ENCODE peak calls at places on chromosomes 13 and 19, in eight cellular contexts. R, O, Y, J, D, P, S and T are unnamed samples. For H3K4me1, the result is how much of the 10 kb centered on the place peaks cover.

GRCh38 chr13:113034451-113035208 is 65.6 kb downstream of the MCF2L start:
- DNase-seq in R (peak), O (peak), Y (no peak), J (peak), D (peak), P (no peak), S (no peak), T (peak)

GRCh38 chr19:46232938-46233621 is 3.5 kb downstream of the IGFL1 start:
- DNase-seq in R (no peak), O (no peak), Y (no peak), J (no peak), D (no peak), P (no peak), S (no peak), T (no peak)

GRCh38 chr13:80131204-80131603 is 209.7 kb downstream of the SPRY2 start:
- DNase-seq in R (peak), O (peak), Y (no peak), J (peak), D (peak), P (no peak), S (peak), T (peak)

GRCh38 chr19:2276429-2276989 is 5.5 kb downstream of the PEAK3 start:
- DNase-seq in R (no peak), O (no peak), Y (no peak), J (no peak), D (no peak), P (no peak), S (no peak), T (no peak)

GRCh38 chr19:10552596-10553053 is 8.9 kb downstream of the ATG4D start:
- DNase-seq in R (no peak), O (no peak), Y (no peak), J (peak), D (no peak), P (no peak), S (no peak), T (no peak)

GRCh38 chr13:113997845-113998751 is 24.2 kb upstream of the C13orf46 start:
- DNase-seq in R (peak), O (no peak), Y (no peak), J (peak), D (peak), P (no peak), S (peak), T (peak)

GRCh38 chr19:29457413-29457812 is 68.4 kb upstream of the VSTM2B start:
- DNase-seq in R (no peak), O (no peak), Y (no peak), J (no peak), D (no peak), P (no peak), S (no peak), T (no peak)

GRCh38 chr19:16041571-16042386 is 34.5 kb upstream of the TPM4 start:
- DNase-seq in R (peak), O (peak), Y (no peak), J (peak), D (peak), P (peak), S (peak), T (peak)

GRCh38 chr19:22625266-22626035 is 8.7 kb upstream of the ZNF492 start:
- DNase-seq in R (no peak), O (no peak), Y (no peak), J (no peak), D (no peak), P (no peak), S (no peak), T (no peak)

GRCh38 chr13:27007166-27007565 is 164.4 kb downstream of the USP12 start:
- DNase-seq in R (no peak), O (no peak), Y (no peak), J (peak), D (no peak), P (no peak), S (no peak), T (no peak)

GRCh38 chr19:38676023-38676877 is 28.8 kb downstream of the ACTN4 start:
- DNase-seq in R (no peak), O (no peak), Y (no peak), J (no peak), D (peak), P (no peak), S (peak), T (no peak)

GRCh38 chr19:32824136-32824835 is 45.3 kb downstream of the SLC7A9 start:
- DNase-seq in R (no peak), O (no peak), Y (no peak), J (no peak), D (no peak), P (no peak), S (no peak), T (no peak)

GRCh38 chr13:80339841-80340642 is 884 bp downstream of the SPRY2 start:
- DNase-seq in R (peak), O (peak), Y (no peak), J (peak), D (peak), P (no peak), S (peak), T (peak)

GRCh38 chr13:43006893-43007631 is 15.0 kb upstream of the EPSTI1 start:
- DNase-seq in R (no peak), O (no peak), Y (no peak), J (no peak), D (peak), P (no peak), S (no peak), T (no peak)

GRCh38 chr19:39563408-39563807 is 23.4 kb upstream of the EID2 start:
- DNase-seq in R (no peak), O (no peak), Y (no peak), J (no peak), D (peak), P (no peak), S (no peak), T (no peak)

GRCh38 chr13:107373551-107373950 is 805.6 kb upstream of the ARGLU1 start:
- DNase-seq in R (no peak), O (no peak), Y (no peak), J (no peak), D (peak), P (no peak), S (no peak), T (no peak)

GRCh38 chr13:28579334-28579733 is 79.6 kb upstream of the POMP start:
- DNase-seq in R (no peak), O (no peak), Y (no peak), J (no peak), D (no peak), P (no peak), S (no peak), T (no peak)

GRCh38 chr13:35039012-35039411 is 96.9 kb downstream of the NBEA start:
- DNase-seq in R (no peak), O (no peak), Y (no peak), J (no peak), D (no peak), P (no peak), S (no peak), T (no peak)

GRCh38 chr13:92074658-92075057 is 676.2 kb downstream of the GPC5 start:
- DNase-seq in R (no peak), O (no peak), Y (no peak), J (no peak), D (no peak), P (no peak), S (no peak), T (no peak)

GRCh38 chr13:34044660-34045080 is 226.7 kb downstream of the RFC3 start:
- DNase-seq in R (no peak), O (no peak), Y (peak), J (no peak), D (peak), P (no peak), S (no peak), T (no peak)

GRCh38 chr13:112072531-112073244 is 5.7 kb downstream of the SOX1 start:
- DNase-seq in R (no peak), O (no peak), Y (no peak), J (no peak), D (no peak), P (no peak), S (no peak), T (no peak)

GRCh38 chr19:35509018-35509652 is 4.3 kb downstream of the DMKN start:
- DNase-seq in R (no peak), O (no peak), Y (no peak), J (peak), D (no peak), P (peak), S (no peak), T (no peak)

GRCh38 chr13:30711375-30711774 is 24.0 kb upstream of the ALOX5AP start:
- DNase-seq in R (no peak), O (no peak), Y (no peak), J (no peak), D (peak), P (no peak), S (no peak), T (no peak)

GRCh38 chr13:26987614-26988013 is 184.0 kb downstream of the USP12 start:
- DNase-seq in R (no peak), O (no peak), Y (no peak), J (no peak), D (no peak), P (no peak), S (no peak), T (no peak)

GRCh38 chr19:47720669-47721068 is 7.4 kb downstream of the EHD2 start:
- DNase-seq in R (no peak), O (no peak), Y (no peak), J (no peak), D (no peak), P (no peak), S (no peak), T (no peak)

GRCh38 chr19:4266253-4267000 is 12.6 kb upstream of the SHD start:
- DNase-seq in R (no peak), O (no peak), Y (no peak), J (no peak), D (no peak), P (no peak), S (no peak), T (no peak)

GRCh38 chr13:71797487-71797886 is 69.5 kb downstream of the DACH1 start:
- DNase-seq in R (no peak), O (no peak), Y (no peak), J (no peak), D (no peak), P (no peak), S (no peak), T (no peak)

GRCh38 chr13:35499131-35500051 is 22.9 kb upstream of the MAB21L1 start:
- DNase-seq in R (no peak), O (no peak), Y (no peak), J (no peak), D (no peak), P (no peak), S (no peak), T (peak)

GRCh38 chr19:55300821-55301458 is 17.1 kb downstream of the BRSK1 start:
- DNase-seq in R (peak), O (no peak), Y (no peak), J (no peak), D (no peak), P (no peak), S (no peak), T (no peak)

GRCh38 chr13:99661791-99662190 is 160.5 kb downstream of the TM9SF2 start:
- DNase-seq in R (no peak), O (no peak), Y (no peak), J (no peak), D (no peak), P (no peak), S (no peak), T (no peak)

GRCh38 chr13:99663908-99664307 is 162.6 kb downstream of the TM9SF2 start:
- DNase-seq in R (no peak), O (no peak), Y (no peak), J (no peak), D (no peak), P (no peak), S (no peak), T (no peak)

GRCh38 chr13:99662678-99663077 is 161.4 kb downstream of the TM9SF2 start:
- DNase-seq in R (no peak), O (no peak), Y (no peak), J (no peak), D (no peak), P (no peak), S (no peak), T (no peak)

GRCh38 chr13:99665716-99666115 is 164.4 kb downstream of the TM9SF2 start:
- DNase-seq in R (no peak), O (no peak), Y (no peak), J (no peak), D (no peak), P (no peak), S (no peak), T (no peak)

DNA sequence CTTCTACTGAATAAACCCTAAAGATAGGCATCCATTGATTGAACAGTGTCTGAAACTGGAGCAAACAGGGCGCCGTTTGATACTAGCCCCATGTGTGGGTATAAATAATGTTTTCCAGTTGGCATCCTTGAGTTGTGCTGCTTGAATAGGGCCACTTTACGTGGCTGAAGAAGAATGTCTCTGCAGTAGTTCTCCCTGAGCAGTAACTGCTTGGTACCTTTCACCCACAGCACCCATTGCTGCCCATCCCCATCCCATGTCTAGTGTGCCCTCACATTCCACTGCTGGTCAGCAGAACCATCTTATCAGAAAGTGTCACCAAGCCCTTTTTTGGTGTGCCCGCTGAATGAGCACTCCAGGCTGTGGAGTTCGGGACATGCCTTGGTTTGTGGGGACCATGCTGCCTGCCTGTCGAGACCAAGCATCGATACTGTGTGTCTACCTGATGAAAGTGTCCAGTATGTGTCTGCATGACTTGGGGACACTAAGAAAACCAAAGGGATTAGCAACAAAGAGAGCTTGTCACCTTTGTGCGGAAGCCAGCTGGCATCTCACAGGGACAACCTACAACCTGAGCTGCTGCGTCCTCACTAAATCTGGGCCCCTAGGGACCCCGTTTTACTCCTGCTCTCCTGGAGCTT is 162.0 kb downstream of the TM9SF2 start:
- DNase-seq in R (no peak), O (no peak), Y (no peak), J (no peak), D (no peak), P (no peak), S (no peak), T (no peak)
- H3K4me1 ChIP-seq in R (under half), O (under half), Y (under half), J (under half), D (under half), P (under half), S (under half), T (under half)

DNA sequence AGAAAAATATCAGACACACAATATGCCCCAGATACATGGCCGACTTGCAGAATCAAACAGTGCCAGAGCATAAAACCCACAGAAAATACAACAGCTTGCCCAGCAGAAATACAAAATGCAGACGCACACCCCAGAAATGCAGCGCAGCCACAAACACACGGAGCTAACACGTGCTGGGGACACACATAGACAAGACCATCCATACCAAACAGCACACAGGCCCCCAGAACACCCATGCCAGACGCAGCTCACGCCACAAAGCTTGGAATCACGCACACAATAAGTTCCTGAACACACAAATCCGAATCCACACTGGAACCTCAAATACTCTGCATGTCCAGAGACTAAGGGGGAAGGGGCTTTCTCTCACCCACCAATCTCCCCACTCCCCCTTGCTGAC is 17.1 kb downstream of the CCDC97 start:
- DNase-seq in R (no peak), O (no peak), Y (no peak), J (no peak), D (no peak), P (peak), S (no peak), T (no peak)
- H3K4me1 ChIP-seq in R (under half), O (under half), Y (under half), J (under half), D (half or more), P (half or more), S (half or more), T (half or more)

GRCh38 chr19:18170714-18171255 is 2.8 kb upstream of the IFI30 start:
- DNase-seq in R (no peak), O (no peak), Y (no peak), J (no peak), D (no peak), P (no peak), S (no peak), T (peak)
- H3K4me1 ChIP-seq in R (under half), O (under half), Y (under half), J (under half), D (under half), P (under half), S (under half), T (under half)

GRCh38 chr19:45094158-45094557 is 1.2 kb downstream of the PPP1R37 start:
- DNase-seq in R (no peak), O (no peak), Y (no peak), J (no peak), D (no peak), P (no peak), S (no peak), T (no peak)
- H3K4me1 ChIP-seq in R (under half), O (half or more), Y (under half), J (under half), D (under half), P (half or more), S (half or more), T (half or more)

GRCh38 chr19:7927605-7928333 is 1.8 kb upstream of the CTXN1 start:
- DNase-seq in R (peak), O (no peak), Y (no peak), J (no peak), D (no peak), P (no peak), S (peak), T (no peak)
- H3K4me1 ChIP-seq in R (under half), O (under half), Y (under half), J (under half), D (under half), P (under half), S (under half), T (under half)

DNA sequence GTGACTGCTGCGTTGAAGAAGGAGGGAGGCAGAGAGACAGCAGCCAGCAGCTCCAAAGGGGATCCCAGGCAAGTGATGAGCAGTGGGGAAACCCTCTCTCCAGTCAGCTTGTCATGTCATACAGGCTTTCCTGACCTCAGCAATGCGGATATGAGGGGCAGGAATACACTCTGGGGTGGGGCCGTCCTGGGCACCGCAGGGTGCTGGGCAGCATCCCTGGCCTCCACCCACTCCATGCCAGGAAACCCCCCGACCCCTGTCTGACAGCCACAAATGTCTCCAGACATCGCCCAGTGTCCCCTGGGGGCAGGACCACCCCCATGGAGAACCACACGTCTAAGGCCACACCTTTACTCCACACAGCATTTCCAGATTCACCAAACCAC is 46.7 kb downstream of the RFX2 start:
- DNase-seq in R (no peak), O (no peak), Y (no peak), J (no peak), D (no peak), P (no peak), S (no peak), T (peak)
- H3K4me1 ChIP-seq in R (under half), O (under half), Y (half or more), J (under half), D (under half), P (under half), S (under half), T (half or more)

DNA sequence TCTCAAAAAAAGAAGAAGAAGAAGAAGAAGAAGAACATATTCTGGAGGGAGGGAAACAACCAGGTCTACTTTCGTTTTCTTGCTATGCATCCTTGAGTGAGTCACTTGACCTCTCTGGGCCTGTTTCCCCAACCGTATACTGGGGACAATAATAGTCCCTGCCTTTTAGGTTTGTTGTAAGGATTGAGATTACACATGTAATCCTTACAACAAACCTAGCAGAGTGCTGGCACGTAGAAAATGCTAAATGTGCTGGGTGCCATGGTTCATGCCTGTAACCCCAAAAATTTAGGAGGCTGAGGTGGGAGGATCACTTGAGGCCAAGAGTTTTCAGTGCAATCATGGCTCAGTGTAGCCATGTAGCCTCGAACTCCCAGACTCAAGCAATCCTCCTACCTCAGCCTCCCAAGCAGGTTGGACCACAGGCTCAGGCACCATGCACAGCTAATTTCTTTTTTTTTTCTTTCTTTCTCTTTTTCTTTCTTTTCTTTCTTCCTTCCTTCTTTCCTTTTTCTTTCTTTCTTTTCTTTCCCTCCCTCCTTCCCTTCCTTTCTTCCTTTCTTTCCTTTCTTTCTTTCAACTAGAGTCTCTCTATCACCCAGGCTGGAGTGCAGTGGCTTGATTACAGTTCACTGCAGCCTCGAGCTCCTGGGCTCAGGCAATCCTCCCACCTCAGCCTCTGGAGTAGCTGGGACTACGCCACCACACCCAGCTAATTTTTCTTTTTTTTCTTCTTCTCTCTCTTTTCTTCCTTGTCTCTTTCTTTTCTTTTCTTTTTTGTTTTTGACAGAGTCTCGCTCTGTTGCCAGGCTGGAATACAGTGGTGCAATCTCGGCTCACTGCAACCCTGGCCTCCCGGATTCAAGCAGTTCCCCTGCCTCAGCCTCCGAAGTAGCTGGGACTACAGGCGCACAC is 7.0 kb downstream of the IER2 start:
- DNase-seq in R (no peak), O (no peak), Y (no peak), J (no peak), D (no peak), P (peak), S (no peak), T (no peak)
- H3K4me1 ChIP-seq in R (under half), O (under half), Y (under half), J (under half), D (under half), P (half or more), S (under half), T (under half)